ENCODE peak calls at places on chromosome 22, in seven cellular contexts. Z is caudate nucleus; U is CD8-positive, alpha-beta T cell; R is tibial nerve; B is C1 segment of cervical spinal cord; P is chondrocyte; K is neuronal stem cell. I is an unnamed sample.

GRCh38 chr22:19707347-19708322 is 6.7 kb upstream of the SEPTIN5 start:
- DNase-seq in Z (no peak), U (no peak), R (no peak), B (no peak), P (peak; percentile 79), K (no peak), I (peak; percentile 37)

GRCh38 chr22:38030311-38031133 is 26.7 kb upstream of the PICK1 start:
- DNase-seq in Z (no peak), U (no peak), R (no peak), B (no peak), P (no peak), K (no peak), I (no peak)

GRCh38 chr22:38927033-38927789 is 30.2 kb upstream of the APOBEC3A start:
- DNase-seq in Z (peak; percentile 58), U (no peak), R (peak; percentile 40), B (peak; percentile 39), P (no peak), K (peak; percentile 59), I (peak; percentile 88)

GRCh38 chr22:49951986-49952896 is 8.3 kb upstream of the PIM3 start:
- DNase-seq in Z (no peak), U (no peak), R (no peak), B (no peak), P (no peak), K (no peak), I (no peak)

GRCh38 chr22:45441158-45441557 is 27.7 kb downstream of the RIBC2 start:
- DNase-seq in Z (no peak), U (no peak), R (peak; percentile 66), B (no peak), P (no peak), K (peak; percentile 39), I (no peak)

GRCh38 chr22:50007057-50007511 is 5.5 kb downstream of the IL17REL start:
- DNase-seq in Z (no peak), U (no peak), R (no peak), B (no peak), P (no peak), K (no peak), I (no peak)

GRCh38 chr22:40463727-40464126 is 93.3 kb downstream of the SGSM3 start:
- DNase-seq in Z (no peak), U (peak; percentile 41), R (no peak), B (no peak), P (no peak), K (no peak), I (no peak)

GRCh38 chr22:47043835-47044721 is 281.6 kb downstream of the TBC1D22A start:
- DNase-seq in Z (no peak), U (no peak), R (no peak), B (no peak), P (peak; percentile 90), K (no peak), I (peak; percentile 47)

GRCh38 chr22:43884600-43885318 is 7.1 kb downstream of the PNPLA5 start:
- DNase-seq in Z (peak; percentile 25), U (no peak), R (peak; percentile 53), B (no peak), P (peak; percentile 73), K (peak; percentile 54), I (peak; percentile 65)

I was measured in lower lobe of right lung.